ENCODE peak calls at places on chromosomes 12 and 14, in nine cellular contexts. G is brain microvascular endothelial cell; Q is psoas muscle; S is AG04450; M is right lobe of liver; A is CD8-positive, alpha-beta T cell; V is choroid plexus epithelial cell; I is PC-3; D is Peyer's patch. Y is an unnamed sample.

GRCh38 chr12:89840162-89840922 is 131.7 kb upstream of the ATP2B1 start:
- DNase-seq in Q (no peak), D (no peak), A (no peak), V (peak; percentile 35), S (no peak), G (no peak), I (no peak), M (no peak), Y (no peak)

GRCh38 chr14:64478634-64479250 is 13.4 kb downstream of the AKAP5 start:
- DNase-seq in Q (no peak), S (no peak), V (peak; percentile 55), M (no peak), A (no peak), D (no peak), G (peak; percentile 9), I (peak; percentile 64), Y (no peak)

GRCh38 chr12:64088431-64089349 is 133.4 kb downstream of the KICS2 start:
- DNase-seq in G (peak; percentile 98), D (no peak), M (peak; percentile 23), S (peak; percentile 87), V (peak; percentile 97), I (peak; percentile 98), Q (no peak), A (no peak), Y (peak; percentile 89)

GRCh38 chr14:96393292-96393691 is 1.4 kb downstream of the AK7 start:
- DNase-seq in V (no peak), D (no peak), M (no peak), Q (no peak), A (no peak), S (no peak), I (no peak), G (no peak), Y (no peak)

GRCh38 chr14:68637106-68638021 is 155.5 kb downstream of the ZFP36L1 start:
- DNase-seq in I (no peak), V (peak; percentile 46), D (no peak), A (no peak), S (no peak), Q (no peak), G (peak; percentile 45), M (no peak), Y (no peak)

GRCh38 chr14:58430156-58430555 is 2.6 kb downstream of the KIAA0586 start:
- DNase-seq in S (no peak), M (no peak), A (no peak), V (peak; percentile 54), G (peak; percentile 81), D (no peak), I (peak; percentile 97), Q (no peak), Y (no peak)

GRCh38 chr14:73719361-73719760 is 5.2 kb upstream of the PNMA1 start:
- DNase-seq in G (no peak), A (no peak), I (peak; percentile 1), S (no peak), V (no peak), D (no peak), M (no peak), Q (no peak), Y (no peak)

GRCh38 chr12:71904629-71905028 is 34.0 kb upstream of the TPH2 start:
- DNase-seq in Q (no peak), M (no peak), D (no peak), V (no peak), S (no peak), I (no peak), A (no peak), G (no peak), Y (no peak)

GRCh38 chr12:67456281-67456918 is 187.2 kb downstream of the CAND1 start:
- DNase-seq in S (peak; percentile 80), V (peak; percentile 90), I (peak; percentile 71), A (no peak), G (peak; percentile 65), M (no peak), Q (no peak), D (no peak), Y (peak; percentile 59)

GRCh38 chr14:71687115-71687836 is 245.0 kb upstream of the RGS6 start:
- DNase-seq in A (no peak), I (no peak), Q (no peak), S (no peak), G (no peak), D (no peak), V (peak; percentile 57), M (no peak), Y (no peak)

GRCh38 chr14:20848316-20848954 is 42.8 kb upstream of the RNASE3 start:
- DNase-seq in Q (no peak), G (peak; percentile 39), M (no peak), D (no peak), A (no peak), I (peak; percentile 95), V (peak; percentile 5), S (no peak), Y (no peak)

GRCh38 chr14:24296341-24297157 is 3.0 kb downstream of the DHRS1 start:
- DNase-seq in S (peak; percentile 83), Q (peak; percentile 67), V (peak; percentile 95), G (peak; percentile 91), D (peak; percentile 61), M (peak; percentile 60), I (peak; percentile 86), A (peak; percentile 79), Y (peak; percentile 68)

GRCh38 chr14:57378661-57379060 is 11.7 kb upstream of the NAA30 start:
- DNase-seq in D (no peak), V (peak; percentile 35), G (no peak), I (peak; percentile 76), S (no peak), Q (no peak), A (no peak), M (no peak), Y (no peak)

GRCh38 chr12:29980304-29980703 is 196.6 kb upstream of the TMTC1 start:
- DNase-seq in G (no peak), S (no peak), D (no peak), Q (no peak), V (no peak), M (no peak), I (peak; percentile 81), A (no peak), Y (no peak)

GRCh38 chr12:27751386-27752047 is 28.5 kb upstream of the KLHL42 start:
- DNase-seq in V (peak; percentile 29), A (peak; percentile 14), D (no peak), I (peak; percentile 99), S (no peak), M (peak; percentile 60), Q (no peak), G (no peak), Y (no peak)

GRCh38 chr14:59305231-59305630 is 116.8 kb downstream of the DAAM1 start:
- DNase-seq in Q (no peak), M (no peak), S (no peak), G (no peak), V (no peak), I (peak; percentile 49), D (no peak), A (no peak), Y (no peak)

GRCh38 chr12:92025462-92026207 is 120.0 kb downstream of the BTG1 start:
- DNase-seq in A (no peak), I (no peak), M (no peak), G (no peak), V (no peak), D (no peak), S (no peak), Q (no peak), Y (no peak)

GRCh38 chr12:96177013-96177412 is 17.2 kb upstream of the ELK3 start:
- DNase-seq in M (no peak), Q (no peak), I (peak; percentile 82), S (no peak), G (peak; percentile 90), V (peak; percentile 33), D (no peak), A (no peak), Y (no peak)

GRCh38 chr14:25050494-25051170 is 685 bp upstream of the STXBP6 start:
- DNase-seq in Q (no peak), G (peak; percentile 2), S (no peak), I (peak; percentile 38), D (no peak), M (no peak), V (peak; percentile 66), A (no peak), Y (no peak)

GRCh38 chr12:94112116-94112515 is 36.3 kb upstream of the PLXNC1 start:
- DNase-seq in G (no peak), V (no peak), M (no peak), D (no peak), S (no peak), I (no peak), Q (no peak), A (no peak), Y (no peak)

GRCh38 chr14:99035712-99036593 is 236.0 kb downstream of the BCL11B start:
- DNase-seq in V (peak; percentile 47), D (peak; percentile 23), S (peak; percentile 77), M (peak; percentile 48), A (no peak), G (peak; percentile 84), I (peak; percentile 53), Q (peak; percentile 93), Y (peak; percentile 93)

GRCh38 chr12:131755305-131756113 is 44.6 kb downstream of the SFSWAP start:
- DNase-seq in Q (no peak), A (peak; percentile 51), V (peak; percentile 41), I (peak; percentile 61), S (no peak), M (no peak), G (peak; percentile 4), D (no peak), Y (no peak)

GRCh38 chr14:103333754-103334643 is at the start of gene EIF5:
- DNase-seq in D (peak; percentile 98), V (peak; percentile 99), M (peak; percentile 99), S (peak; percentile 97), G (peak; percentile 98), Q (peak; percentile 100), I (peak; percentile 98), A (peak; percentile 99), Y (peak; percentile 92)
- TF ChIP-seq CTCF in D (peak; percentile 79), V (peak; percentile 37), M (no peak), S (peak; percentile 23), G (peak; percentile 42), Q (peak; percentile 24), I (no peak), A (peak; percentile 38), Y (peak; percentile 15)

GRCh38 chr14:103607039-103607668 is 21.9 kb upstream of the KLC1 start:
- DNase-seq in D (peak; percentile 71), M (peak; percentile 65), A (peak; percentile 64), S (peak; percentile 80), G (peak; percentile 78), I (peak; percentile 66), Q (peak; percentile 85), V (peak; percentile 97), Y (no peak)
- H3K4me3 ChIP-seq in D (no peak overlapping the region), M (no peak overlapping the region), A (peak overlapping the region; percentile 33), S (peak overlapping the region; percentile 35), G (no peak overlapping the region), I (peak overlapping the region; percentile 53), Q (peak overlapping the region; percentile 56), V (no peak overlapping the region), Y (no peak overlapping the region)

DNA sequence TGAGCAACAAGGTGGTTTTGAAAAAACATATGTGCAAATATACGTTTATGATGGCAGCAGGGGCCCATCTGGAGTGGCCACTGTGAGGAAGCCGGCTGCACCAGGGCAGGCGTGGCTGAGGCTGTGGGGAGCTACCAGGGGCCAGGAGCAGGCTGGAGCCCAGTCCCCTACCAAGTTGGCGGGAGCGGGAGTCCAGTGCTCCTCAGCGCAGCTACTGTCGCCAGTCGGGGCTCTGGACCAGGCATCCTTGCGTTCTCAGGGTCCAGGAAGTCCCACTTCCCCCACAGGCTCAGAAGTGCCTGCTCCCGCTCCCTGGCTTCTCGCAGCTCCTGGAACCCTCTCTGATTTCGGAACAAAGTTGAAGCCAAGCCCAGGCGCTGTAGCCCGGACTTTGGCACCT is 1377.5 kb upstream of the FLRT2 start:
- DNase-seq in G (no peak), A (no peak), Q (no peak), D (no peak), I (no peak), S (no peak), M (no peak), V (no peak), Y (no peak)
- TF ChIP-seq CTCF in G (no peak), A (no peak), Q (no peak), D (no peak), I (no peak), S (no peak), M (no peak), V (no peak), Y (no peak)

GRCh38 chr12:80018119-80018518 is 81.2 kb upstream of the OTOGL start:
- DNase-seq in G (no peak), S (no peak), I (no peak), A (no peak), Q (no peak), D (no peak), V (no peak), M (no peak), Y (no peak)
- H3K4me3 ChIP-seq in G (no peak overlapping the region), S (no peak overlapping the region), I (no peak overlapping the region), A (no peak overlapping the region), Q (no peak overlapping the region), D (no peak overlapping the region), V (no peak overlapping the region), M (no peak overlapping the region), Y (no peak overlapping the region)

Y was measured in retinal pigment epithelial cell.